ENCODE peak calls at places on chromosomes 7 and 10, in six cellular contexts. U, Q, N, J, M and O are unnamed samples.

GRCh38 chr7:43273939-43274719 is 161.7 kb downstream of the HECW1 start:
- DNase-seq in U (no peak), Q (no peak), N (no peak), J (no peak), M (no peak), O (no peak)

GRCh38 chr7:117827861-117828260 is 45.4 kb downstream of the CTTNBP2 start:
- DNase-seq in U (no peak), Q (no peak), N (no peak), J (peak; percentile 91), M (peak; percentile 81), O (peak; percentile 47)

GRCh38 chr7:112105584-112106540 is 100.3 kb downstream of the DOCK4 start:
- DNase-seq in U (no peak), Q (no peak), N (no peak), J (no peak), M (no peak), O (no peak)

GRCh38 chr10:113326160-113327111 is 226.4 kb upstream of the HABP2 start:
- DNase-seq in U (peak; percentile 86), Q (peak; percentile 15), N (peak; percentile 10), J (peak; percentile 81), M (peak; percentile 93), O (peak; percentile 96)

GRCh38 chr10:70178139-70178725 is 7.9 kb upstream of the SAR1A start:
- DNase-seq in U (no peak), Q (no peak), N (no peak), J (no peak), M (no peak), O (no peak)

GRCh38 chr10:67302701-67303100 is 376.9 kb downstream of the LRRTM3 start:
- DNase-seq in U (no peak), Q (no peak), N (no peak), J (no peak), M (no peak), O (no peak)

GRCh38 chr7:130361681-130362080 is 17.1 kb downstream of the CPA5 start:
- DNase-seq in U (no peak), Q (no peak), N (no peak), J (no peak), M (no peak), O (no peak)

GRCh38 chr10:16481052-16481728 is 40.5 kb downstream of the C1QL3 start:
- DNase-seq in U (no peak), Q (no peak), N (no peak), J (no peak), M (no peak), O (no peak)

GRCh38 chr10:22601618-22602017 is 112.8 kb downstream of the PIP4K2A start:
- DNase-seq in U (no peak), Q (no peak), N (no peak), J (no peak), M (no peak), O (no peak)

GRCh38 chr7:2465928-2466327 is 10.3 kb downstream of the GRIFIN start:
- DNase-seq in U (no peak), Q (no peak), N (no peak), J (no peak), M (no peak), O (no peak)

GRCh38 chr7:88322151-88322550 is 15.5 kb upstream of the STEAP4 start:
- DNase-seq in U (no peak), Q (no peak), N (no peak), J (no peak), M (no peak), O (no peak)
- H3K27me3 ChIP-seq in U (no peaks in the 10 kb centered on the region), Q (no peaks in the 10 kb centered on the region), N (no peaks in the 10 kb centered on the region), J (no peaks in the 10 kb centered on the region), M (no peaks in the 10 kb centered on the region), O (no peaks in the 10 kb centered on the region)

GRCh38 chr10:124739119-124739921 is 4.9 kb downstream of the FAM53B start:
- DNase-seq in U (no peak), Q (no peak), N (no peak), J (no peak), M (peak; percentile 75), O (peak; percentile 49)

GRCh38 chr10:124741281-124741921 is 2.8 kb downstream of the FAM53B start:
- DNase-seq in U (peak; percentile 76), Q (peak; percentile 79), N (no peak), J (peak; percentile 64), M (peak; percentile 85), O (peak; percentile 90)

GRCh38 chr10:124738441-124738840 is 5.7 kb downstream of the FAM53B start:
- DNase-seq in U (no peak), Q (no peak), N (no peak), J (no peak), M (no peak), O (no peak)

GRCh38 chr10:124740374-124741280 is 3.6 kb downstream of the FAM53B start:
- DNase-seq in U (no peak), Q (peak; percentile 46), N (no peak), J (peak; percentile 41), M (peak; percentile 82), O (peak; percentile 38)

GRCh38 chr10:124739996-124740373 is 4.2 kb downstream of the FAM53B start:
- DNase-seq in U (no peak), Q (no peak), N (no peak), J (no peak), M (no peak), O (peak; percentile 57)
- H3K4me3 ChIP-seq in U (no peak overlapping the region), Q (no peak overlapping the region), N (no peak overlapping the region), J (no peak overlapping the region), M (peak overlapping the region; percentile 67), O (no peak overlapping the region)

GRCh38 chr7:66844552-66845381 is 76.3 kb upstream of the TMEM248 start:
- DNase-seq in U (peak; percentile 99), Q (peak; percentile 99), N (peak; percentile 95), J (peak; percentile 98), M (peak; percentile 98), O (peak; percentile 98)
- H3K4ac ChIP-seq in U (peak overlapping the region; percentile 81), Q (no peak overlapping the region), N (peak overlapping the region; percentile 94), J (peak overlapping the region; percentile 95), M (peak overlapping the region; percentile 62), O (peak overlapping the region; percentile 60)

GRCh38 chr7:55231736-55232280 is 133.3 kb upstream of the LANCL2 start:
- DNase-seq in U (no peak), Q (no peak), N (no peak), J (no peak), M (no peak), O (no peak)

GRCh38 chr7:55230014-55230413 is 135.1 kb upstream of the LANCL2 start:
- DNase-seq in U (no peak), Q (no peak), N (no peak), J (no peak), M (no peak), O (no peak)

GRCh38 chr7:55235115-55235514 is 130.0 kb upstream of the LANCL2 start:
- DNase-seq in U (no peak), Q (no peak), N (no peak), J (no peak), M (no peak), O (no peak)

GRCh38 chr7:55234408-55234807 is 130.7 kb upstream of the LANCL2 start:
- DNase-seq in U (no peak), Q (no peak), N (no peak), J (no peak), M (no peak), O (no peak)

DNA sequence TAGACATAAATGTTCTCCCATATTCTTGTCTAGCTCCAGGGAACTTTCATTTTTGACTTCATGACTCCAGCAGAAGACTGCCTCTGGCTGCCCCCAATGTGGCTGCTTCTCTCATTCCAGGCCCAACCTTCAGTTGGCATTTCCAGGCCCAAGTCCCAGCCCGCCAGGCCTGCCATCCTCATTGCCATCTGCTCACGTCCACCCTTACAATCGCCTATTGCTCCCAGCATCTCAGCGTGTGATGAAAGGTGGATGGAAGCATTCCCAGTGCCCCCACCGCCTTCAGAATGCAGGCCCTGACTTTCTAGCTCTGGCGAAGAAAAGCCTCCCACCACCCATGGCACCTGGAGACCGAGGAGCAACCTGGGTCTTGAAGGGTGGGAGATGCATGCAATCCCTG is 132.1 kb upstream of the LANCL2 start:
- DNase-seq in U (no peak), Q (no peak), N (no peak), J (no peak), M (no peak), O (no peak)
- H3K27me3 ChIP-seq in U (no peaks in the 10 kb centered on the region), Q (peaks cover 22% of the 10 kb centered on the region), N (no peaks in the 10 kb centered on the region), J (peaks cover 12% of the 10 kb centered on the region), M (peaks cover 34% of the 10 kb centered on the region), O (no peaks in the 10 kb centered on the region)

GRCh38 chr10:11824376-11824775 is 1.2 kb downstream of the PROSER2 start:
- DNase-seq in U (no peak), Q (no peak), N (no peak), J (peak; percentile 30), M (no peak), O (no peak)
- H3K4me3 ChIP-seq in U (no peak overlapping the region), Q (no peak overlapping the region), N (peak overlapping the region; percentile 70), J (no peak overlapping the region), M (peak overlapping the region; percentile 81), O (no peak overlapping the region)